ENCODE peak calls at places on chromosomes 7 and 10, in nine cellular contexts. One of them, this sample, is unnamed.

GRCh38 chr10:100327007-100327700 is 2.9 kb downstream of the PKD2L1 start:
- DNase-seq in A549: no peak
- DNase-seq in chondrocyte: no peak
- DNase-seq in prostate gland: no peak
- DNase-seq in tibial artery: no peak
- DNase-seq in brain microvascular endothelial cell: no peak
- DNase-seq in HL-60: peak
- DNase-seq in progenitor cell of endocrine pancreas: no peak
- DNase-seq in endothelial cell: no peak
- DNase-seq in this sample: no peak

GRCh38 chr7:73615886-73616285 is 8.4 kb downstream of the MLXIPL start:
- DNase-seq in A549: peak
- DNase-seq in chondrocyte: no peak
- DNase-seq in prostate gland: no peak
- DNase-seq in tibial artery: no peak
- DNase-seq in brain microvascular endothelial cell: no peak
- DNase-seq in HL-60: no peak
- DNase-seq in progenitor cell of endocrine pancreas: no peak
- DNase-seq in endothelial cell: no peak
- DNase-seq in this sample: no peak

GRCh38 chr10:122490786-122491680 is 29.7 kb downstream of the HTRA1 start:
- DNase-seq in A549: no peak
- DNase-seq in chondrocyte: no peak
- DNase-seq in prostate gland: peak
- DNase-seq in tibial artery: no peak
- DNase-seq in brain microvascular endothelial cell: no peak
- DNase-seq in HL-60: no peak
- DNase-seq in progenitor cell of endocrine pancreas: no peak
- DNase-seq in endothelial cell: no peak
- DNase-seq in this sample: no peak

GRCh38 chr7:123789200-123789784 is 40.5 kb upstream of the WASL start:
- DNase-seq in A549: no peak
- DNase-seq in chondrocyte: no peak
- DNase-seq in prostate gland: no peak
- DNase-seq in tibial artery: no peak
- DNase-seq in brain microvascular endothelial cell: no peak
- DNase-seq in HL-60: no peak
- DNase-seq in progenitor cell of endocrine pancreas: no peak
- DNase-seq in endothelial cell: no peak
- DNase-seq in this sample: no peak

GRCh38 chr10:11586170-11586569 is 25.3 kb downstream of the USP6NL start:
- DNase-seq in A549: no peak
- DNase-seq in chondrocyte: no peak
- DNase-seq in prostate gland: no peak
- DNase-seq in tibial artery: no peak
- DNase-seq in brain microvascular endothelial cell: no peak
- DNase-seq in HL-60: no peak
- DNase-seq in progenitor cell of endocrine pancreas: no peak
- DNase-seq in endothelial cell: no peak
- DNase-seq in this sample: no peak

GRCh38 chr10:1154531-1154930 is 98.3 kb downstream of the WDR37 start:
- DNase-seq in A549: no peak
- DNase-seq in chondrocyte: peak
- DNase-seq in prostate gland: no peak
- DNase-seq in tibial artery: no peak
- DNase-seq in brain microvascular endothelial cell: no peak
- DNase-seq in HL-60: no peak
- DNase-seq in progenitor cell of endocrine pancreas: no peak
- DNase-seq in endothelial cell: no peak
- DNase-seq in this sample: no peak

GRCh38 chr7:98329974-98330373 is 48.5 kb downstream of the BRI3 start:
- DNase-seq in A549: no peak
- DNase-seq in chondrocyte: no peak
- DNase-seq in prostate gland: no peak
- DNase-seq in tibial artery: no peak
- DNase-seq in brain microvascular endothelial cell: peak
- DNase-seq in HL-60: no peak
- DNase-seq in progenitor cell of endocrine pancreas: no peak
- DNase-seq in endothelial cell: no peak
- DNase-seq in this sample: no peak

GRCh38 chr10:73625004-73625883 is 16.0 kb downstream of the MYOZ1 start:
- DNase-seq in A549: peak
- DNase-seq in chondrocyte: no peak
- DNase-seq in prostate gland: peak
- DNase-seq in tibial artery: peak
- DNase-seq in brain microvascular endothelial cell: peak
- DNase-seq in HL-60: no peak
- DNase-seq in progenitor cell of endocrine pancreas: peak
- DNase-seq in endothelial cell: peak
- DNase-seq in this sample: no peak

GRCh38 chr10:4982764-4983226 is 19.6 kb downstream of the AKR1C1 start:
- DNase-seq in A549: peak
- DNase-seq in chondrocyte: no peak
- DNase-seq in prostate gland: no peak
- DNase-seq in tibial artery: peak
- DNase-seq in brain microvascular endothelial cell: no peak
- DNase-seq in HL-60: no peak
- DNase-seq in progenitor cell of endocrine pancreas: no peak
- DNase-seq in endothelial cell: no peak
- DNase-seq in this sample: no peak

GRCh38 chr7:82699773-82700186 is 256.2 kb upstream of the CACNA2D1 start:
- DNase-seq in A549: peak
- DNase-seq in chondrocyte: no peak
- DNase-seq in prostate gland: peak
- DNase-seq in tibial artery: no peak
- DNase-seq in brain microvascular endothelial cell: peak
- DNase-seq in HL-60: no peak
- DNase-seq in progenitor cell of endocrine pancreas: no peak
- DNase-seq in endothelial cell: no peak
- DNase-seq in this sample: no peak

GRCh38 chr7:84245831-84246230 is 51.2 kb upstream of the SEMA3A start:
- DNase-seq in A549: no peak
- DNase-seq in chondrocyte: no peak
- DNase-seq in prostate gland: no peak
- DNase-seq in tibial artery: peak
- DNase-seq in brain microvascular endothelial cell: no peak
- DNase-seq in HL-60: no peak
- DNase-seq in progenitor cell of endocrine pancreas: no peak
- DNase-seq in endothelial cell: no peak
- DNase-seq in this sample: no peak

GRCh38 chr7:105985250-105985649 is 22.2 kb downstream of the CDHR3 start:
- DNase-seq in A549: no peak
- DNase-seq in chondrocyte: no peak
- DNase-seq in prostate gland: no peak
- DNase-seq in tibial artery: no peak
- DNase-seq in brain microvascular endothelial cell: no peak
- DNase-seq in HL-60: no peak
- DNase-seq in progenitor cell of endocrine pancreas: no peak
- DNase-seq in endothelial cell: no peak
- DNase-seq in this sample: no peak

GRCh38 chr7:140656548-140657515 is 15.9 kb upstream of the ADCK2 start:
- DNase-seq in A549: no peak
- DNase-seq in chondrocyte: peak
- DNase-seq in prostate gland: peak
- DNase-seq in tibial artery: peak
- DNase-seq in brain microvascular endothelial cell: peak
- DNase-seq in HL-60: peak
- DNase-seq in progenitor cell of endocrine pancreas: no peak
- DNase-seq in endothelial cell: no peak
- DNase-seq in this sample: no peak

GRCh38 chr10:74150151-74151056 is at the start of gene AP3M1:
- DNase-seq in A549: no peak
- DNase-seq in chondrocyte: no peak
- DNase-seq in prostate gland: peak
- DNase-seq in tibial artery: peak
- DNase-seq in brain microvascular endothelial cell: no peak
- DNase-seq in HL-60: peak
- DNase-seq in progenitor cell of endocrine pancreas: peak
- DNase-seq in endothelial cell: peak
- DNase-seq in this sample: peak

GRCh38 chr7:81769891-81770818 is at the start of gene HGF:
- DNase-seq in A549: no peak
- DNase-seq in chondrocyte: peak
- DNase-seq in prostate gland: peak
- DNase-seq in tibial artery: peak
- DNase-seq in brain microvascular endothelial cell: peak
- DNase-seq in HL-60: peak
- DNase-seq in progenitor cell of endocrine pancreas: no peak
- DNase-seq in endothelial cell: no peak
- DNase-seq in this sample: peak

GRCh38 chr7:77447616-77448015 is 31.5 kb upstream of the GSAP start:
- DNase-seq in A549: no peak
- DNase-seq in chondrocyte: no peak
- DNase-seq in prostate gland: no peak
- DNase-seq in tibial artery: no peak
- DNase-seq in brain microvascular endothelial cell: no peak
- DNase-seq in HL-60: no peak
- DNase-seq in progenitor cell of endocrine pancreas: no peak
- DNase-seq in endothelial cell: no peak
- DNase-seq in this sample: no peak

GRCh38 chr7:22821702-22822485 is 755 bp downstream of the TOMM7 start:
- DNase-seq in A549: no peak
- DNase-seq in chondrocyte: no peak
- DNase-seq in prostate gland: no peak
- DNase-seq in tibial artery: no peak
- DNase-seq in brain microvascular endothelial cell: no peak
- DNase-seq in HL-60: peak
- DNase-seq in progenitor cell of endocrine pancreas: no peak
- DNase-seq in endothelial cell: no peak
- DNase-seq in this sample: no peak

DNA sequence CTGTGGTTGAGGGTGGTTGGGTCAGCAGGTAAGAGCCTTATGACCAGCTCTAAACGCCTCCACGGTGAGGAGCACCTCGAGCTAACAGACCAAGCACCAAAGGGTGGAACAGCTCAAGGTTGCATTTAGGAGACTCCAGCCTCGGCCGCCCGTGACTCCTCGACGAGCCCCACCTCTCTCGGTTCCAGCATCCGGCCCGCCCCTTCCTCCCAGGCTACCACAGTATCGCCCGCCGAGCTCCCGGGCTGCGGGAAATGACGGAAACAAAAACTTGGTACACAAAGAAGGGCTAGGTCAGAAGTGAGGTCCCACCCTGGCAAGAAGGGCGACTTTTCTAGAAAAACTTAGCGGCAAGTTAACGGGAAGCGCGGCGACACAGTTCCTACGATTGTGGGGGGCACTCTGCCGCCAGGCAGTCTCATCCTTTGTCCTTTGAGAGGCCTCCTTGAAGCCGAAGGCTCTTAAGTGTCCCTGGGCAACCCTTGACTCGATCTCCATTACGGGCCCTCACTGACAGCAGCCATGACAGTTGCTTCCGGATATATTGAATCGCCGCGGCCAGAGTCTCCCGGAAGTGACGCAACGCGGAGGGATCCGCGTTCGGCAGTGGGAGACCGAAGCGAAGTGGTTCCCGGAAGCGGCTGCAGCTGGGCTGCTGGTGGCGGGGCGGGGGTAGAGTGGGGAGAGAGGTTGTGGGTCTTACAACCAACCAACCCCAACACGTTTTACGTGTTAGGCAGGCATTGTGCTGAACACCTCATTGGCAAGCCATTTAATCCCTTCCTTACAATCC is 40.2 kb upstream of the ZNF518A start:
- DNase-seq in A549: peak
- DNase-seq in chondrocyte: no peak
- DNase-seq in prostate gland: peak
- DNase-seq in tibial artery: peak
- DNase-seq in brain microvascular endothelial cell: peak
- DNase-seq in HL-60: peak
- DNase-seq in progenitor cell of endocrine pancreas: no peak
- DNase-seq in endothelial cell: peak
- DNase-seq in this sample: peak
- TF ChIP-seq CTCF in A549: no peak
- TF ChIP-seq CTCF in chondrocyte: no peak
- TF ChIP-seq CTCF in prostate gland: no peak
- TF ChIP-seq CTCF in tibial artery: no peak
- TF ChIP-seq CTCF in brain microvascular endothelial cell: no peak
- TF ChIP-seq CTCF in HL-60: no peak
- TF ChIP-seq CTCF in progenitor cell of endocrine pancreas: no peak
- TF ChIP-seq CTCF in endothelial cell: no peak
- TF ChIP-seq CTCF in this sample: no peak

GRCh38 chr7:20158684-20159083 is 58.5 kb downstream of the MACC1 start:
- DNase-seq in A549: no peak
- DNase-seq in chondrocyte: no peak
- DNase-seq in prostate gland: no peak
- DNase-seq in tibial artery: no peak
- DNase-seq in brain microvascular endothelial cell: no peak
- DNase-seq in HL-60: no peak
- DNase-seq in progenitor cell of endocrine pancreas: no peak
- DNase-seq in endothelial cell: no peak
- DNase-seq in this sample: no peak
- TF ChIP-seq CTCF in A549: no peak
- TF ChIP-seq CTCF in chondrocyte: peak
- TF ChIP-seq CTCF in prostate gland: peak
- TF ChIP-seq CTCF in tibial artery: peak
- TF ChIP-seq CTCF in brain microvascular endothelial cell: peak
- TF ChIP-seq CTCF in HL-60: no peak
- TF ChIP-seq CTCF in progenitor cell of endocrine pancreas: no peak
- TF ChIP-seq CTCF in endothelial cell: no peak
- TF ChIP-seq CTCF in this sample: no peak

DNA sequence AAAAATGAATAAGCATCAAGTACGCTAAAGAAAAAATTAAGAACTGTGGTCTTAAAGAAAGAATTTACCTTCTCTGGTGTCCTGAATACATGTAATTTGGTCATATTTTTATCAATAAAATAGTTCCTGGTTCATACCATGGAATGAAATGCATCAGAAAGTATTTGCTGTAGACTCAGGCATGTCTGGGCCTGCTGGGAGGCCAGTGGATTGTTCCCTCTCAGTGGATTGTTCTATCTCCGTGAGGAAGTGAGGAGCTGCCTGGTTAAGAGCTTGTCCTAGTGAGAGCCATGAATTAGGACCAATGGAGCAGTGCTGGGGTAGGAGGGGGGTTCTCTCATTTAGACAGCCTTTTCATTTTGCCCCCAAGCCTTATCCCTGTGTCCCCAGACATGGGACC is 211.7 kb upstream of the HABP2 start:
- DNase-seq in A549: no peak
- DNase-seq in chondrocyte: no peak
- DNase-seq in prostate gland: no peak
- DNase-seq in tibial artery: no peak
- DNase-seq in brain microvascular endothelial cell: no peak
- DNase-seq in HL-60: no peak
- DNase-seq in progenitor cell of endocrine pancreas: no peak
- DNase-seq in endothelial cell: no peak
- DNase-seq in this sample: no peak
- TF ChIP-seq CTCF in A549: no peak
- TF ChIP-seq CTCF in chondrocyte: no peak
- TF ChIP-seq CTCF in prostate gland: no peak
- TF ChIP-seq CTCF in tibial artery: no peak
- TF ChIP-seq CTCF in brain microvascular endothelial cell: no peak
- TF ChIP-seq CTCF in HL-60: no peak
- TF ChIP-seq CTCF in progenitor cell of endocrine pancreas: no peak
- TF ChIP-seq CTCF in endothelial cell: no peak
- TF ChIP-seq CTCF in this sample: no peak

DNA sequence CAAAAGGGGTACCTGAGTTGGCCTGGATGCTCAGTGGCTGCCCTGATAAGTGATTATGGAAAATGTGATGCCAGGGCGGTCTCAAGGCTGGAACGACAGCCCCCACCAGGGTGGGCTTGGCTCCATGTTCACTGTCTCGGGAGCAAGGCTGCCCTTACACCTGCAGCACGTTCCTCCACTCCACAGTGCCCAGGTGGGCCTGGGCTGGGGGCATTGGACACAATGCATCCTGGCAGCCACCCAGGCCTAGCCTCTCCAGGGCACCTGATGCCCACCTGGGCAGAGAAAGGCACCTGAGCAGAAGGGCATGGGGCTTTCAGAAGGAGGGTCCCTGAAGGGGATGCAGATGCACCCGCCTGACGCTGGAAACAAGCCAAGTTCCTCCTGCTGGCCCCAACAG is 548.3 kb downstream of the DNAJB6 start:
- DNase-seq in A549: no peak
- DNase-seq in chondrocyte: no peak
- DNase-seq in prostate gland: no peak
- DNase-seq in tibial artery: no peak
- DNase-seq in brain microvascular endothelial cell: no peak
- DNase-seq in HL-60: no peak
- DNase-seq in progenitor cell of endocrine pancreas: no peak
- DNase-seq in endothelial cell: no peak
- DNase-seq in this sample: no peak
- TF ChIP-seq CTCF in A549: no peak
- TF ChIP-seq CTCF in chondrocyte: no peak
- TF ChIP-seq CTCF in prostate gland: no peak
- TF ChIP-seq CTCF in tibial artery: no peak
- TF ChIP-seq CTCF in brain microvascular endothelial cell: no peak
- TF ChIP-seq CTCF in HL-60: no peak
- TF ChIP-seq CTCF in progenitor cell of endocrine pancreas: no peak
- TF ChIP-seq CTCF in endothelial cell: no peak
- TF ChIP-seq CTCF in this sample: no peak